ENCODE peak calls at places on chromosomes 3 and 15, in four cellular contexts. Z, H, T and S are unnamed samples.

GRCh38 chr15:27706300-27706699 is 392.8 kb downstream of the OCA2 start:
- DNase-seq in Z (no peak), H (no peak), T (no peak), S (no peak)

GRCh38 chr3:172270767-172271166 is 177.5 kb downstream of the GHSR start:
- DNase-seq in Z (no peak), H (peak), T (no peak), S (no peak)

GRCh38 chr3:20073068-20073467 is 32.8 kb downstream of the KAT2B start:
- DNase-seq in Z (no peak), H (no peak), T (no peak), S (no peak)

GRCh38 chr3:122067588-122068240 is 12.6 kb downstream of the CD86 start:
- DNase-seq in Z (no peak), H (no peak), T (no peak), S (no peak)

GRCh38 chr3:78846688-78847087 is 921.1 kb downstream of the ROBO1 start:
- DNase-seq in Z (peak), H (no peak), T (no peak), S (peak)

GRCh38 chr3:192901435-192901834 is 16.2 kb downstream of the MB21D2 start:
- DNase-seq in Z (peak), H (no peak), T (no peak), S (peak)

GRCh38 chr3:64792458-64792857 is 104.7 kb upstream of the ADAMTS9 start:
- DNase-seq in Z (no peak), H (no peak), T (no peak), S (no peak)

GRCh38 chr15:77786181-77786890 is 153.6 kb upstream of the LINGO1 start:
- DNase-seq in Z (no peak), H (no peak), T (no peak), S (no peak)

GRCh38 chr3:40828741-40829415 is 304.1 kb downstream of the ZNF621 start:
- DNase-seq in Z (no peak), H (no peak), T (no peak), S (no peak)

GRCh38 chr3:35664460-35664919 is 25.2 kb downstream of the ARPP21 start:
- DNase-seq in Z (peak), H (peak), T (no peak), S (peak)

GRCh38 chr3:3800685-3801509 is 1.7 kb downstream of the LRRN1 start:
- DNase-seq in Z (no peak), H (no peak), T (no peak), S (no peak)

GRCh38 chr3:110932515-110933095 is 139.0 kb upstream of the NECTIN3 start:
- DNase-seq in Z (no peak), H (no peak), T (no peak), S (peak)

DNA sequence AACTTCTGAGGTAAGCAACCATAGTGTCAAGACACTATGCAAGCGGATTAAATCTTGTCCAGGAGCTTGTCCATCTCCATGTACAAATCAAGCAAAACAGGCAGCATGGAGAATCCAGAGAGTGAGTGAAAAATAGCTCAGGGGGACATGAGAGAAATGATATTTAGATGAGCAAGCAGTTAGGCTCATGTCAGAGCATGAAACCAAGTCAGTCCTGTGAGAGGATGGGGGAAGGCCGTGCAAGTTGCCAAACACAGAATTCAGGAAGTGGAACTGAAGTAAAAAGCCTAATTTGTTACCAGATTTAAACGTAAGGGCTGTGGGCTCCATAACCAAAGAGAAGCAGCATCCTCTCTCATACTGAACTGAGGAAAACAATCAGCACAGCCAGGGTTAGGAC is 995.9 kb downstream of the MCTP2 start:
- DNase-seq in Z (no peak), H (no peak), T (no peak), S (no peak)
- TF ChIP-seq FOS in Z (no peak), H (no peak), T (no peak), S (no peak)

GRCh38 chr15:73683624-73684536 is at the start of gene CD276:
- DNase-seq in Z (peak), H (no peak), T (peak), S (peak)
- TF ChIP-seq FOS in Z (no peak), H (no peak), T (no peak), S (no peak)

GRCh38 chr3:188234172-188234571 is 80.2 kb downstream of the LPP start:
- DNase-seq in Z (no peak), H (no peak), T (no peak), S (peak)
- TF ChIP-seq FOS in Z (no peak), H (no peak), T (no peak), S (no peak)

GRCh38 chr15:45458746-45459403 is 63.7 kb downstream of the SLC30A4 start:
- DNase-seq in Z (peak), H (peak), T (peak), S (peak)
- TF ChIP-seq FOS in Z (no peak), H (no peak), T (no peak), S (no peak)